ENCODE peak calls at places on chromosomes 4 and X, in five cellular contexts. A is neural progenitor cell, J is brain microvascular endothelial cell, N is astrocyte of the cerebellum, W is RWPE1. S is an unnamed sample.

GRCh38 chr4:162497564-162498167 is 333.9 kb upstream of the FSTL5 start:
- DNase-seq in W (peak; percentile 35), J (peak; percentile 5), N (peak; percentile 23), A (peak; percentile 43), S (no peak)

GRCh38 chr4:155809835-155810234 is 51.0 kb downstream of the GUCY1B1 start:
- DNase-seq in W (peak; percentile 52), A (peak; percentile 77), J (peak; percentile 67), N (peak; percentile 73), S (no peak)

GRCh38 chr4:98851806-98852205 is 77.1 kb downstream of the EIF4E start:
- DNase-seq in J (peak; percentile 29), A (no peak), W (no peak), N (no peak), S (no peak)

GRCh38 chrX:41822917-41823316 is 98.9 kb downstream of the GPR82 start:
- DNase-seq in W (no peak), A (no peak), N (no peak), J (no peak), S (no peak)

GRCh38 chr4:49002931-49003330 is 16.9 kb downstream of the CWH43 start:
- DNase-seq in W (no peak), J (no peak), A (no peak), N (no peak), S (no peak)

GRCh38 chrX:17706676-17707075 is 30.6 kb upstream of the SCML1 start:
- DNase-seq in J (peak; percentile 66), A (no peak), W (peak; percentile 36), N (no peak), S (no peak)

GRCh38 chrX:13666836-13667235 is 13.9 kb downstream of the TCEANC start:
- DNase-seq in A (no peak), W (no peak), N (no peak), J (no peak), S (no peak)

GRCh38 chr4:52612341-52612740 is 46.8 kb downstream of the USP46 start:
- DNase-seq in A (no peak), J (no peak), N (no peak), W (no peak), S (no peak)

GRCh38 chrX:31909850-31910547 is 838.2 kb upstream of the FTHL17 start:
- DNase-seq in W (no peak), J (no peak), N (no peak), A (no peak), S (no peak)

GRCh38 chrX:16429391-16429790 is 220.6 kb upstream of the S100G start:
- DNase-seq in J (no peak), N (no peak), A (no peak), W (no peak), S (no peak)

GRCh38 chrX:16838202-16839066 is 31.7 kb downstream of the RBBP7 start:
- DNase-seq in N (peak; percentile 49), J (peak; percentile 85), W (peak; percentile 27), A (peak; percentile 16), S (no peak)

GRCh38 chrX:44785652-44786051 is 58.2 kb upstream of the DUSP21 start:
- DNase-seq in A (no peak), N (peak; percentile 8), J (peak; percentile 50), W (peak; percentile 20), S (no peak)

GRCh38 chr4:86963697-86964096 is 28.9 kb downstream of the AFF1 start:
- DNase-seq in A (no peak), J (no peak), N (no peak), W (no peak), S (no peak)

GRCh38 chrX:102712216-102712966 is at the start of gene GPRASP2:
- DNase-seq in W (no peak), N (no peak), A (peak; percentile 66), J (no peak), S (no peak)

GRCh38 chr4:96063639-96064038 is 223.7 kb downstream of the PDHA2 start:
- DNase-seq in W (no peak), J (no peak), N (no peak), A (no peak), S (no peak)

GRCh38 chr4:107862658-107863057 is 37.9 kb downstream of the SGMS2 start:
- DNase-seq in W (peak; percentile 87), J (peak; percentile 79), N (no peak), A (no peak), S (no peak)

GRCh38 chrX:99887918-99888317 is 522.2 kb downstream of the PCDH19 start:
- DNase-seq in J (no peak), A (no peak), N (no peak), W (no peak), S (no peak)

GRCh38 chr4:16516796-16517413 is 290.6 kb upstream of the TAPT1 start:
- DNase-seq in N (peak; percentile 44), J (peak; percentile 67), W (no peak), A (peak; percentile 27), S (no peak)

GRCh38 chr4:185013715-185014114 is 4.6 kb upstream of the HELT start:
- DNase-seq in W (no peak), N (no peak), J (no peak), A (no peak), S (no peak)

GRCh38 chr4:144410230-144410783 is 235.6 kb upstream of the HHIP start:
- DNase-seq in A (no peak), N (no peak), J (no peak), W (no peak), S (no peak)

GRCh38 chrX:48090123-48090522 is 18.7 kb upstream of the ZNF630 start:
- DNase-seq in A (no peak), W (no peak), N (no peak), J (no peak), S (no peak)

GRCh38 chrX:21373637-21374162 is 518 bp upstream of the CNKSR2 start:
- DNase-seq in N (no peak), W (no peak), J (no peak), A (peak; percentile 89), S (no peak)

GRCh38 chrX:129653985-129654651 is 638 bp downstream of the APLN start:
- DNase-seq in A (no peak), J (no peak), N (no peak), W (no peak), S (no peak)

GRCh38 chrX:129653181-129653984 is 1.4 kb downstream of the APLN start:
- DNase-seq in J (no peak), W (no peak), A (no peak), N (no peak), S (no peak)

GRCh38 chrX:129658429-129658828 is 3.7 kb upstream of the APLN start:
- DNase-seq in N (no peak), J (no peak), W (no peak), A (no peak), S (no peak)

GRCh38 chrX:129654652-129655546 is at the start of gene APLN:
- DNase-seq in J (no peak), N (no peak), A (peak; percentile 71), W (no peak), S (no peak)

GRCh38 chrX:129655547-129656248 is 942 bp upstream of the APLN start:
- DNase-seq in A (peak; percentile 32), N (no peak), W (no peak), J (no peak), S (no peak)
- TF ChIP-seq CTCF in A (no peak), N (no peak), W (no peak), J (peak; percentile 12), S (no peak)

GRCh38 chr4:8155660-8156421 is 2.8 kb downstream of the ABLIM2 start:
- DNase-seq in A (no peak), J (no peak), W (no peak), N (no peak), S (no peak)
- TF ChIP-seq CTCF in A (no peak), J (no peak), W (no peak), N (no peak), S (no peak)

GRCh38 chrX:34341258-34341657 is 209.1 kb upstream of the FAM47A start:
- DNase-seq in J (no peak), N (no peak), A (peak; percentile 9), W (no peak), S (no peak)
- TF ChIP-seq CTCF in J (peak; percentile 16), N (no peak), A (peak; percentile 50), W (no peak), S (no peak)

DNA sequence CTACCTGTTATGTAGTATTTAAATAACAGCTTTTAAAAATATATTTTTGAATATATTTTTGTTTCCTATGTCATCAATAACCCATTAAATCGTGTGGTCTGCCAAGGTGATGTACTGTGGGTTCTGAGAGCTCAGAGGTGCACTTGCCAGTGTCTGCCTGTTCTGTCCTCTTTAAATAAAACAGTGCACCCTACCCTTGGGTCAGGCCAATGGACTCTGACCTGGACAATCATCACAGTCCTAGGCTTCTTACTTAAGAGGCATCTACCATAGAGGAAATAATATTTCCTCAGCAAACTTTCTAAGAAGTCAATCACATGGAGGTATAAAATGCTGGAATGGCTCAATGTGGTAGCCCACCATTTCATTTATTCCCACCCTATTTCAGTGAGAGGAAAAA is 26.0 kb upstream of the LHFPL1 start:
- DNase-seq in W (no peak), A (no peak), J (no peak), N (no peak), S (no peak)
- TF ChIP-seq CTCF in W (no peak), A (no peak), J (no peak), N (no peak), S (no peak)

GRCh38 chr4:165347647-165348569 is 20.4 kb downstream of the MSMO1 start:
- DNase-seq in N (no peak), W (no peak), J (no peak), A (no peak), S (no peak)

GRCh38 chr4:165345663-165346417 is 18.4 kb downstream of the MSMO1 start:
- DNase-seq in J (no peak), A (no peak), W (no peak), N (no peak), S (no peak)

DNA sequence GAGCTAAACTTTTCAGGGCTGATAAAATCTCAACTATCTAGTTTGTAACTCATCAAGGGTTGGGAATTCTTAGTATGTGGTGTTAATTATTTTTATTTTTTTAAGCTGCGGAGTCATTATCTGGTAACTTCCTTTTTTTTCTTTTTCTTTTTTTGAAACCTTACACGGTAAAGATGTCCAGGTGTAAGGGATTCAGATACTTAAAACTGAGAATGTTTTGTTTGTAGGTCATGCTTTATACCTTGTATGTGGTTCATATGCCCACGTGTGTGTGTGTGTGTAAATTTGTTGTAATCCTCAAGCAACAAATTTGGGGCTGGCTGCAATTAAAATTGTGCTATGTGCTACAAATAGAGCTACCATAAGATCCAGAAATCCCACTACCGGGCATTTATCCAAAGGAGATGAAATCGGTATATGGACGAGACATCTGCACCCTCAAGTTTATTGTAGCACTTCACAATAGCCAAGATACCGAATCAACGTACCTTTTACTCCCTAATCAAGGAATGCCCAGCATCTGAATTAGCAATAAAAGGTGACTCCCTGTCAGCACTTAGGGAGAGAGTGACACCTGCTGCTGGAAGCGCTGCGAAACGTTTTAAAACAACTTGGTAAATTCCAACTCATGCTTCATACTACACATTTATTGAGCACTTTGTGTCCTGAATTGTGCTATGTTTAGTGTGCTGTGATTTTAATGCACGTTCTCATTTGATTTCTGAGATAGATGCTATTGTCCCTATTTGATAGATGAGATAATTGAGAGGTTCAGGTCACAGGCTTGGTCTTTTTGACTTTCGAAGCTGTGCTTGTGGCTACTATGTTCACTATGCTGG is 16.1 kb downstream of the MSMO1 start:
- DNase-seq in A (peak; percentile 24), W (no peak), N (no peak), J (no peak), S (no peak)
- TF ChIP-seq CTCF in A (peak; percentile 48), W (peak; percentile 36), N (peak; percentile 50), J (peak; percentile 38), S (no peak)

DNA sequence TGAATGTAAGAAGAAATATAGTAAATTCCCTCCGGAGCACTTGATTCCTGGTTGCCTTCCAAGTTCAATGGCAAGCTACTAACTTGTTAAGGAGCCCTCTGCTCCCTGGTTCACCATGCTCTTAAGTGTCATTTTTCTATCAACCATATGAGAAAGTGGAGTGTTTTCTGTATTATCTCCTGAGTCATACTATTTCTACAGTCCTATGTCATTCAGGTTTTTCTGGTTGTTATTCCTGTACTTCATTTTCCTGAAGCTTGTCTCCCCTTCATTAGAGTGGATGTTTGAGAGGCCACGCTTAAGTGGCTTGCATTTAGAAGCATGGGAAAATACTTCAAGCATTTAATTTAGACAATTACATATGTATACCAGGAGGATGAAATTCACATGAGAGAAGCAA is 14.7 kb upstream of the EPGN start:
- DNase-seq in N (no peak), W (no peak), J (no peak), A (no peak), S (no peak)
- TF ChIP-seq CTCF in N (no peak), W (no peak), J (no peak), A (no peak), S (no peak)

S was measured in activated B cell treated with CpG ODN at 0.5 μM for 24 hours.